ENCODE peak calls at places on chromosomes 6 and 20, in five cellular contexts. E is stomach, D is fibroblast of lung, M is GM06990, T is HL-60. J is an unnamed sample.

GRCh38 chr20:32439132-32439829 is 81.2 kb downstream of the ASXL1 start:
- DNase-seq in E (no peak), D (peak), M (no peak), T (no peak), J (peak)

GRCh38 chr6:31952140-31952805 is 6.4 kb downstream of the CFB start:
- DNase-seq in E (peak), D (peak), M (no peak), T (peak), J (peak)

GRCh38 chr6:89050155-89050554 is 30.4 kb upstream of the PNRC1 start:
- DNase-seq in E (no peak), D (peak), M (no peak), T (peak), J (no peak)

GRCh38 chr20:40607927-40608326 is 81.1 kb downstream of the MAFB start:
- DNase-seq in E (no peak), D (no peak), M (no peak), T (no peak), J (no peak)

GRCh38 chr6:150352321-150353296 is 16.2 kb upstream of the IYD start:
- DNase-seq in E (no peak), D (peak), M (no peak), T (no peak), J (peak)

GRCh38 chr20:33653218-33653899 is 8.8 kb upstream of the C20orf144 start:
- DNase-seq in E (peak), D (peak), M (no peak), T (peak), J (no peak)

GRCh38 chr20:3374296-3374695 is 33.2 kb downstream of the DNAAF9 start:
- DNase-seq in E (no peak), D (no peak), M (no peak), T (no peak), J (no peak)

GRCh38 chr6:85923013-85923430 is 280.3 kb upstream of the SYNCRIP start:
- DNase-seq in E (no peak), D (peak), M (no peak), T (peak), J (peak)

GRCh38 chr6:36364669-36365479 is 22.6 kb downstream of the ETV7 start:
- DNase-seq in E (peak), D (peak), M (peak), T (no peak), J (peak)

GRCh38 chr6:16140607-16141006 is 11.7 kb downstream of the MYLIP start:
- DNase-seq in E (no peak), D (no peak), M (no peak), T (no peak), J (no peak)

GRCh38 chr6:138972226-138972665 is 15.8 kb downstream of the REPS1 start:
- DNase-seq in E (no peak), D (peak), M (no peak), T (no peak), J (peak)

GRCh38 chr6:33392979-33393378 is 1.4 kb downstream of the KIFC1 start:
- DNase-seq in E (no peak), D (no peak), M (no peak), T (no peak), J (no peak)
- H3K4me3 ChIP-seq in E (no peak), D (peak), M (peak), T (peak), J (peak)

DNA sequence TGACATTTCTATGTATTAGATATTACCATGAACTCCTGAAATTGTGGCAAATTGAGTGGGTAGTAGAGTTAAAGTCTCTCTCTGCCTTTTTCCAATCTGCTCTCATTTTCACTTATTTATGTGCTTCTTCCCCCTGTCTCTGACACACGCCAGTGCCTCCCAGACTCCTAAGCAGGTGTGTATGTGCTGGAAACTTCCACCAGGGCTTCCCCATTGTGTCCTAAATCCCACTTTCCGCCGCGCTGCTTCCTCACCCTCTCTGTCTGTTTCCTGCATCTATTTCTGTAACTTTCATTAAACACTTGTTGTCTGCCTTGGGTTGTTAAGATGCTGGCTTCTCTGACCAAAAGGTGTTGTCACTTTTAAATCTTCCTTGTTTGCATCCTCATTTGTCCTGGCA is 97.6 kb upstream of the HDGFL1 start:
- DNase-seq in E (no peak), D (no peak), M (peak), T (no peak), J (no peak)
- TF ChIP-seq CTCF in E (no peak), D (no peak), M (no peak), T (no peak), J (no peak)

GRCh38 chr6:117494694-117495318 is 12.3 kb downstream of the DCBLD1 start:
- DNase-seq in E (no peak), D (no peak), M (no peak), T (no peak), J (no peak)

GRCh38 chr6:117493470-117493869 is 11.0 kb downstream of the DCBLD1 start:
- DNase-seq in E (no peak), D (no peak), M (no peak), T (no peak), J (no peak)

GRCh38 chr6:117495873-117496272 is 13.4 kb downstream of the DCBLD1 start:
- DNase-seq in E (no peak), D (peak), M (no peak), T (no peak), J (no peak)

GRCh38 chr6:117495425-117495824 is 13.0 kb downstream of the DCBLD1 start:
- DNase-seq in E (no peak), D (no peak), M (no peak), T (no peak), J (no peak)

GRCh38 chr6:117494283-117494682 is 11.8 kb downstream of the DCBLD1 start:
- DNase-seq in E (no peak), D (no peak), M (no peak), T (no peak), J (peak)
- H3K4me3 ChIP-seq in E (no peak), D (no peak), M (peak), T (no peak), J (no peak)

GRCh38 chr6:87472525-87473418 is at the start of gene SLC35A1:
- DNase-seq in E (peak), D (peak), M (peak), T (peak), J (peak)
- TF ChIP-seq CTCF in E (peak), D (peak), M (peak), T (no peak), J (no peak)

GRCh38 chr6:44271406-44271723 is 1.1 kb downstream of the TMEM151B start:
- DNase-seq in E (no peak), D (no peak), M (no peak), T (no peak), J (no peak)
- H3K4me3 ChIP-seq in E (no peak), D (no peak), M (no peak), T (no peak), J (no peak)

J was measured in brain microvascular endothelial cell.